ENCODE peak calls at places on chromosomes 13 and 19, in five cellular contexts. One of them, this sample, is unnamed.

GRCh38 chr19:17125052-17125727 is 49.6 kb downstream of the MYO9B start:
- DNase-seq in HS-5: no peak
- DNase-seq in A549: no peak
- DNase-seq in activated CD4-positive, alpha-beta T cell treated with anti-CD3 and anti-CD28 coated beads for 4 hours: peak; percentile 24
- DNase-seq in activated CD4-positive, CD25-positive, alpha-beta regulatory T cell treated with anti-CD3 and anti-CD28 coated beads, Interleukin-2, amount 50 U/mL, for 16 hours: no peak
- DNase-seq in this sample: no peak

GRCh38 chr13:88217372-88217771 is 546.2 kb downstream of the SLITRK5 start:
- DNase-seq in HS-5: no peak
- DNase-seq in A549: no peak
- DNase-seq in activated CD4-positive, alpha-beta T cell treated with anti-CD3 and anti-CD28 coated beads for 4 hours: no peak
- DNase-seq in activated CD4-positive, CD25-positive, alpha-beta regulatory T cell treated with anti-CD3 and anti-CD28 coated beads, Interleukin-2, amount 50 U/mL, for 16 hours: no peak
- DNase-seq in this sample: no peak

GRCh38 chr19:55247621-55248099 is 11.2 kb downstream of the PPP6R1 start:
- DNase-seq in HS-5: no peak
- DNase-seq in A549: peak; percentile 74
- DNase-seq in activated CD4-positive, alpha-beta T cell treated with anti-CD3 and anti-CD28 coated beads for 4 hours: no peak
- DNase-seq in activated CD4-positive, CD25-positive, alpha-beta regulatory T cell treated with anti-CD3 and anti-CD28 coated beads, Interleukin-2, amount 50 U/mL, for 16 hours: no peak
- DNase-seq in this sample: no peak

GRCh38 chr13:75505327-75505726 is 23.4 kb upstream of the TBC1D4 start:
- DNase-seq in HS-5: no peak
- DNase-seq in A549: no peak
- DNase-seq in activated CD4-positive, alpha-beta T cell treated with anti-CD3 and anti-CD28 coated beads for 4 hours: no peak
- DNase-seq in activated CD4-positive, CD25-positive, alpha-beta regulatory T cell treated with anti-CD3 and anti-CD28 coated beads, Interleukin-2, amount 50 U/mL, for 16 hours: no peak
- DNase-seq in this sample: no peak

GRCh38 chr13:32045963-32046785 is 14.6 kb downstream of the FRY start:
- DNase-seq in HS-5: no peak
- DNase-seq in A549: no peak
- DNase-seq in activated CD4-positive, alpha-beta T cell treated with anti-CD3 and anti-CD28 coated beads for 4 hours: peak; percentile 9
- DNase-seq in activated CD4-positive, CD25-positive, alpha-beta regulatory T cell treated with anti-CD3 and anti-CD28 coated beads, Interleukin-2, amount 50 U/mL, for 16 hours: no peak
- DNase-seq in this sample: no peak

GRCh38 chr19:39372941-39373340 is 18.0 kb downstream of the PAF1 start:
- DNase-seq in HS-5: no peak
- DNase-seq in A549: no peak
- DNase-seq in activated CD4-positive, alpha-beta T cell treated with anti-CD3 and anti-CD28 coated beads for 4 hours: no peak
- DNase-seq in activated CD4-positive, CD25-positive, alpha-beta regulatory T cell treated with anti-CD3 and anti-CD28 coated beads, Interleukin-2, amount 50 U/mL, for 16 hours: no peak
- DNase-seq in this sample: no peak

GRCh38 chr19:35013047-35013819 is 13.1 kb downstream of the GRAMD1A start:
- DNase-seq in HS-5: no peak
- DNase-seq in A549: peak; percentile 82
- DNase-seq in activated CD4-positive, alpha-beta T cell treated with anti-CD3 and anti-CD28 coated beads for 4 hours: peak; percentile 82
- DNase-seq in activated CD4-positive, CD25-positive, alpha-beta regulatory T cell treated with anti-CD3 and anti-CD28 coated beads, Interleukin-2, amount 50 U/mL, for 16 hours: peak; percentile 54
- DNase-seq in this sample: no peak

GRCh38 chr13:80840313-80840976 is 499.5 kb upstream of the SPRY2 start:
- DNase-seq in HS-5: peak; percentile 63
- DNase-seq in A549: no peak
- DNase-seq in activated CD4-positive, alpha-beta T cell treated with anti-CD3 and anti-CD28 coated beads for 4 hours: no peak
- DNase-seq in activated CD4-positive, CD25-positive, alpha-beta regulatory T cell treated with anti-CD3 and anti-CD28 coated beads, Interleukin-2, amount 50 U/mL, for 16 hours: no peak
- DNase-seq in this sample: no peak

GRCh38 chr19:44807162-44807561 is 1.7 kb upstream of the BCAM start:
- DNase-seq in HS-5: no peak
- DNase-seq in A549: peak; percentile 83
- DNase-seq in activated CD4-positive, alpha-beta T cell treated with anti-CD3 and anti-CD28 coated beads for 4 hours: no peak
- DNase-seq in activated CD4-positive, CD25-positive, alpha-beta regulatory T cell treated with anti-CD3 and anti-CD28 coated beads, Interleukin-2, amount 50 U/mL, for 16 hours: no peak
- DNase-seq in this sample: peak; percentile 85

GRCh38 chr13:98556968-98557591 is 19.8 kb downstream of the STK24 start:
- DNase-seq in HS-5: no peak
- DNase-seq in A549: no peak
- DNase-seq in activated CD4-positive, alpha-beta T cell treated with anti-CD3 and anti-CD28 coated beads for 4 hours: peak; percentile 67
- DNase-seq in activated CD4-positive, CD25-positive, alpha-beta regulatory T cell treated with anti-CD3 and anti-CD28 coated beads, Interleukin-2, amount 50 U/mL, for 16 hours: no peak
- DNase-seq in this sample: no peak

GRCh38 chr13:49412749-49413148 is 31.1 kb downstream of the CAB39L start:
- DNase-seq in HS-5: no peak
- DNase-seq in A549: no peak
- DNase-seq in activated CD4-positive, alpha-beta T cell treated with anti-CD3 and anti-CD28 coated beads for 4 hours: no peak
- DNase-seq in activated CD4-positive, CD25-positive, alpha-beta regulatory T cell treated with anti-CD3 and anti-CD28 coated beads, Interleukin-2, amount 50 U/mL, for 16 hours: no peak
- DNase-seq in this sample: no peak

GRCh38 chr19:45638930-45639729 is at the start of gene EML2:
- DNase-seq in HS-5: no peak
- DNase-seq in A549: peak; percentile 49
- DNase-seq in activated CD4-positive, alpha-beta T cell treated with anti-CD3 and anti-CD28 coated beads for 4 hours: peak; percentile 44
- DNase-seq in activated CD4-positive, CD25-positive, alpha-beta regulatory T cell treated with anti-CD3 and anti-CD28 coated beads, Interleukin-2, amount 50 U/mL, for 16 hours: no peak
- DNase-seq in this sample: peak; percentile 21

GRCh38 chr13:92307752-92308151 is 909.3 kb downstream of the GPC5 start:
- DNase-seq in HS-5: no peak
- DNase-seq in A549: no peak
- DNase-seq in activated CD4-positive, alpha-beta T cell treated with anti-CD3 and anti-CD28 coated beads for 4 hours: no peak
- DNase-seq in activated CD4-positive, CD25-positive, alpha-beta regulatory T cell treated with anti-CD3 and anti-CD28 coated beads, Interleukin-2, amount 50 U/mL, for 16 hours: no peak
- DNase-seq in this sample: no peak

GRCh38 chr19:45137179-45137761 is 23.5 kb downstream of the NKPD1 start:
- DNase-seq in HS-5: no peak
- DNase-seq in A549: no peak
- DNase-seq in activated CD4-positive, alpha-beta T cell treated with anti-CD3 and anti-CD28 coated beads for 4 hours: no peak
- DNase-seq in activated CD4-positive, CD25-positive, alpha-beta regulatory T cell treated with anti-CD3 and anti-CD28 coated beads, Interleukin-2, amount 50 U/mL, for 16 hours: no peak
- DNase-seq in this sample: no peak

GRCh38 chr13:24263652-24264051 is 45.7 kb upstream of the C1QTNF9 start:
- DNase-seq in HS-5: no peak
- DNase-seq in A549: no peak
- DNase-seq in activated CD4-positive, alpha-beta T cell treated with anti-CD3 and anti-CD28 coated beads for 4 hours: no peak
- DNase-seq in activated CD4-positive, CD25-positive, alpha-beta regulatory T cell treated with anti-CD3 and anti-CD28 coated beads, Interleukin-2, amount 50 U/mL, for 16 hours: no peak
- DNase-seq in this sample: no peak

GRCh38 chr19:6057651-6058365 is 52.5 kb downstream of the RFX2 start:
- DNase-seq in HS-5: no peak
- DNase-seq in A549: no peak
- DNase-seq in activated CD4-positive, alpha-beta T cell treated with anti-CD3 and anti-CD28 coated beads for 4 hours: no peak
- DNase-seq in activated CD4-positive, CD25-positive, alpha-beta regulatory T cell treated with anti-CD3 and anti-CD28 coated beads, Interleukin-2, amount 50 U/mL, for 16 hours: no peak
- DNase-seq in this sample: no peak

GRCh38 chr19:38933544-38933943 is 2.8 kb downstream of the MRPS12 start:
- DNase-seq in HS-5: no peak
- DNase-seq in A549: no peak
- DNase-seq in activated CD4-positive, alpha-beta T cell treated with anti-CD3 and anti-CD28 coated beads for 4 hours: no peak
- DNase-seq in activated CD4-positive, CD25-positive, alpha-beta regulatory T cell treated with anti-CD3 and anti-CD28 coated beads, Interleukin-2, amount 50 U/mL, for 16 hours: no peak
- DNase-seq in this sample: no peak

GRCh38 chr19:41853344-41853743 is 6.7 kb upstream of the RPS19 start:
- DNase-seq in HS-5: no peak
- DNase-seq in A549: no peak
- DNase-seq in activated CD4-positive, alpha-beta T cell treated with anti-CD3 and anti-CD28 coated beads for 4 hours: no peak
- DNase-seq in activated CD4-positive, CD25-positive, alpha-beta regulatory T cell treated with anti-CD3 and anti-CD28 coated beads, Interleukin-2, amount 50 U/mL, for 16 hours: no peak
- DNase-seq in this sample: no peak

GRCh38 chr19:12773571-12773970 is 1.8 kb downstream of the HOOK2 start:
- DNase-seq in HS-5: no peak
- DNase-seq in A549: peak; percentile 44
- DNase-seq in activated CD4-positive, alpha-beta T cell treated with anti-CD3 and anti-CD28 coated beads for 4 hours: no peak
- DNase-seq in activated CD4-positive, CD25-positive, alpha-beta regulatory T cell treated with anti-CD3 and anti-CD28 coated beads, Interleukin-2, amount 50 U/mL, for 16 hours: no peak
- DNase-seq in this sample: no peak

GRCh38 chr19:2883686-2884439 is 16.7 kb downstream of the ZNF556 start:
- DNase-seq in HS-5: no peak
- DNase-seq in A549: no peak
- DNase-seq in activated CD4-positive, alpha-beta T cell treated with anti-CD3 and anti-CD28 coated beads for 4 hours: no peak
- DNase-seq in activated CD4-positive, CD25-positive, alpha-beta regulatory T cell treated with anti-CD3 and anti-CD28 coated beads, Interleukin-2, amount 50 U/mL, for 16 hours: no peak
- DNase-seq in this sample: no peak

GRCh38 chr13:107832521-107833095 is 382.7 kb downstream of the LIG4 start:
- DNase-seq in HS-5: no peak
- DNase-seq in A549: no peak
- DNase-seq in activated CD4-positive, alpha-beta T cell treated with anti-CD3 and anti-CD28 coated beads for 4 hours: no peak
- DNase-seq in activated CD4-positive, CD25-positive, alpha-beta regulatory T cell treated with anti-CD3 and anti-CD28 coated beads, Interleukin-2, amount 50 U/mL, for 16 hours: no peak
- DNase-seq in this sample: no peak

GRCh38 chr13:105165449-105166125 is 1369.9 kb downstream of the EFNB2 start:
- DNase-seq in HS-5: no peak
- DNase-seq in A549: no peak
- DNase-seq in activated CD4-positive, alpha-beta T cell treated with anti-CD3 and anti-CD28 coated beads for 4 hours: no peak
- DNase-seq in activated CD4-positive, CD25-positive, alpha-beta regulatory T cell treated with anti-CD3 and anti-CD28 coated beads, Interleukin-2, amount 50 U/mL, for 16 hours: no peak
- DNase-seq in this sample: peak; percentile 16

GRCh38 chr13:42401376-42401775 is 129.4 kb downstream of the AKAP11 start:
- DNase-seq in HS-5: no peak
- DNase-seq in A549: no peak
- DNase-seq in activated CD4-positive, alpha-beta T cell treated with anti-CD3 and anti-CD28 coated beads for 4 hours: no peak
- DNase-seq in activated CD4-positive, CD25-positive, alpha-beta regulatory T cell treated with anti-CD3 and anti-CD28 coated beads, Interleukin-2, amount 50 U/mL, for 16 hours: no peak
- DNase-seq in this sample: no peak

GRCh38 chr19:49921871-49922755 is 6.9 kb upstream of the ATF5 start:
- DNase-seq in HS-5: peak; percentile 43
- DNase-seq in A549: no peak
- DNase-seq in activated CD4-positive, alpha-beta T cell treated with anti-CD3 and anti-CD28 coated beads for 4 hours: no peak
- DNase-seq in activated CD4-positive, CD25-positive, alpha-beta regulatory T cell treated with anti-CD3 and anti-CD28 coated beads, Interleukin-2, amount 50 U/mL, for 16 hours: no peak
- DNase-seq in this sample: no peak

GRCh38 chr13:21478881-21479808 is 20.0 kb upstream of the ZDHHC20 start:
- DNase-seq in HS-5: peak; percentile 22
- DNase-seq in A549: peak; percentile 71
- DNase-seq in activated CD4-positive, alpha-beta T cell treated with anti-CD3 and anti-CD28 coated beads for 4 hours: peak; percentile 60
- DNase-seq in activated CD4-positive, CD25-positive, alpha-beta regulatory T cell treated with anti-CD3 and anti-CD28 coated beads, Interleukin-2, amount 50 U/mL, for 16 hours: peak; percentile 36
- DNase-seq in this sample: peak; percentile 9

GRCh38 chr13:110302986-110303385 is 4.0 kb downstream of the COL4A1 start:
- DNase-seq in HS-5: no peak
- DNase-seq in A549: no peak
- DNase-seq in activated CD4-positive, alpha-beta T cell treated with anti-CD3 and anti-CD28 coated beads for 4 hours: no peak
- DNase-seq in activated CD4-positive, CD25-positive, alpha-beta regulatory T cell treated with anti-CD3 and anti-CD28 coated beads, Interleukin-2, amount 50 U/mL, for 16 hours: no peak
- DNase-seq in this sample: no peak

GRCh38 chr13:79786176-79786575 is 305.2 kb downstream of the NDFIP2 start:
- DNase-seq in HS-5: no peak
- DNase-seq in A549: no peak
- DNase-seq in activated CD4-positive, alpha-beta T cell treated with anti-CD3 and anti-CD28 coated beads for 4 hours: no peak
- DNase-seq in activated CD4-positive, CD25-positive, alpha-beta regulatory T cell treated with anti-CD3 and anti-CD28 coated beads, Interleukin-2, amount 50 U/mL, for 16 hours: no peak
- DNase-seq in this sample: no peak

GRCh38 chr19:9641810-9642209 is 20.8 kb upstream of the ZNF561 start:
- DNase-seq in HS-5: no peak
- DNase-seq in A549: no peak
- DNase-seq in activated CD4-positive, alpha-beta T cell treated with anti-CD3 and anti-CD28 coated beads for 4 hours: no peak
- DNase-seq in activated CD4-positive, CD25-positive, alpha-beta regulatory T cell treated with anti-CD3 and anti-CD28 coated beads, Interleukin-2, amount 50 U/mL, for 16 hours: no peak
- DNase-seq in this sample: no peak

GRCh38 chr13:109783815-109784589 is 2.4 kb downstream of the IRS2 start:
- DNase-seq in HS-5: no peak
- DNase-seq in A549: no peak
- DNase-seq in activated CD4-positive, alpha-beta T cell treated with anti-CD3 and anti-CD28 coated beads for 4 hours: no peak
- DNase-seq in activated CD4-positive, CD25-positive, alpha-beta regulatory T cell treated with anti-CD3 and anti-CD28 coated beads, Interleukin-2, amount 50 U/mL, for 16 hours: no peak
- DNase-seq in this sample: no peak

GRCh38 chr19:38375098-38375493 is 725 bp downstream of the PSMD8 start:
- DNase-seq in HS-5: no peak
- DNase-seq in A549: no peak
- DNase-seq in activated CD4-positive, alpha-beta T cell treated with anti-CD3 and anti-CD28 coated beads for 4 hours: no peak
- DNase-seq in activated CD4-positive, CD25-positive, alpha-beta regulatory T cell treated with anti-CD3 and anti-CD28 coated beads, Interleukin-2, amount 50 U/mL, for 16 hours: no peak
- DNase-seq in this sample: no peak

GRCh38 chr19:14544977-14545715 is 15.8 kb downstream of the TECR start:
- DNase-seq in HS-5: no peak
- DNase-seq in A549: no peak
- DNase-seq in activated CD4-positive, alpha-beta T cell treated with anti-CD3 and anti-CD28 coated beads for 4 hours: no peak
- DNase-seq in activated CD4-positive, CD25-positive, alpha-beta regulatory T cell treated with anti-CD3 and anti-CD28 coated beads, Interleukin-2, amount 50 U/mL, for 16 hours: no peak
- DNase-seq in this sample: peak; percentile 73

GRCh38 chr13:97391201-97391600 is 42.8 kb upstream of the RAP2A start:
- DNase-seq in HS-5: no peak
- DNase-seq in A549: no peak
- DNase-seq in activated CD4-positive, alpha-beta T cell treated with anti-CD3 and anti-CD28 coated beads for 4 hours: no peak
- DNase-seq in activated CD4-positive, CD25-positive, alpha-beta regulatory T cell treated with anti-CD3 and anti-CD28 coated beads, Interleukin-2, amount 50 U/mL, for 16 hours: no peak
- DNase-seq in this sample: no peak

GRCh38 chr13:113621046-113621445 is 36.5 kb downstream of the TFDP1 start:
- DNase-seq in HS-5: no peak
- DNase-seq in A549: no peak
- DNase-seq in activated CD4-positive, alpha-beta T cell treated with anti-CD3 and anti-CD28 coated beads for 4 hours: no peak
- DNase-seq in activated CD4-positive, CD25-positive, alpha-beta regulatory T cell treated with anti-CD3 and anti-CD28 coated beads, Interleukin-2, amount 50 U/mL, for 16 hours: no peak
- DNase-seq in this sample: no peak

GRCh38 chr13:57632276-57633140 is 964 bp downstream of the PCDH17 start:
- DNase-seq in HS-5: no peak
- DNase-seq in A549: no peak
- DNase-seq in activated CD4-positive, alpha-beta T cell treated with anti-CD3 and anti-CD28 coated beads for 4 hours: no peak
- DNase-seq in activated CD4-positive, CD25-positive, alpha-beta regulatory T cell treated with anti-CD3 and anti-CD28 coated beads, Interleukin-2, amount 50 U/mL, for 16 hours: no peak
- DNase-seq in this sample: no peak

GRCh38 chr19:43656436-43656835 is 13.5 kb downstream of the PLAUR start:
- DNase-seq in HS-5: no peak
- DNase-seq in A549: no peak
- DNase-seq in activated CD4-positive, alpha-beta T cell treated with anti-CD3 and anti-CD28 coated beads for 4 hours: no peak
- DNase-seq in activated CD4-positive, CD25-positive, alpha-beta regulatory T cell treated with anti-CD3 and anti-CD28 coated beads, Interleukin-2, amount 50 U/mL, for 16 hours: no peak
- DNase-seq in this sample: no peak

GRCh38 chr13:73835138-73835721 is 299.0 kb downstream of the KLF12 start:
- DNase-seq in HS-5: peak; percentile 14
- DNase-seq in A549: peak; percentile 30
- DNase-seq in activated CD4-positive, alpha-beta T cell treated with anti-CD3 and anti-CD28 coated beads for 4 hours: no peak
- DNase-seq in activated CD4-positive, CD25-positive, alpha-beta regulatory T cell treated with anti-CD3 and anti-CD28 coated beads, Interleukin-2, amount 50 U/mL, for 16 hours: no peak
- DNase-seq in this sample: peak; percentile 21

This sample was measured in NCI-H774.